ENCODE peak calls at places on chromosomes 11 and 22, in nine cellular contexts. B is heart right ventricle; S is AG04450; N is epithelial cell of prostate; D is CD8-positive, alpha-beta T cell; J is lower lobe of right lung; F is HCT116; M is lung; G is naive thymus-derived CD4-positive, alpha-beta T cell. R is an unnamed sample.
A peak's percentile ranks its signal among the peaks of the same experiment; 100 is the strongest.

GRCh38 chr11:20364412-20364792 is 888 bp downstream of the HTATIP2 start:
- DNase-seq in J (no peak), S (no peak), N (no peak), D (no peak), B (no peak), M (no peak), G (no peak), F (no peak), R (no peak)

GRCh38 chr22:19880786-19881569 is 26.3 kb upstream of the GNB1L start:
- DNase-seq in M (peak; percentile 47), G (no peak), J (peak; percentile 72), D (no peak), N (peak; percentile 26), F (peak; percentile 41), B (no peak), S (peak; percentile 87), R (no peak)

GRCh38 chr22:46742576-46743221 is 4.6 kb upstream of the CERK start:
- DNase-seq in D (no peak), F (no peak), M (no peak), N (no peak), B (no peak), G (no peak), S (no peak), J (no peak), R (no peak)

GRCh38 chr11:130772266-130773227 is 143.7 kb downstream of the SNX19 start:
- DNase-seq in N (peak; percentile 65), F (no peak), D (no peak), M (no peak), G (no peak), B (no peak), S (peak; percentile 92), J (no peak), R (no peak)

GRCh38 chr22:38315801-38316339 is 1.4 kb downstream of the CSNK1E start:
- DNase-seq in G (peak; percentile 42), N (no peak), D (no peak), J (no peak), F (no peak), S (no peak), B (no peak), M (no peak), R (peak; percentile 48)

GRCh38 chr22:27139935-27140493 is 482.6 kb downstream of the MIAT start:
- DNase-seq in D (no peak), J (no peak), B (no peak), F (no peak), S (no peak), M (no peak), G (no peak), N (no peak), R (no peak)

GRCh38 chr11:2525166-2525861 is 80.5 kb downstream of the KCNQ1 start:
- DNase-seq in S (no peak), N (no peak), D (peak; percentile 45), G (no peak), M (no peak), J (peak; percentile 41), F (no peak), B (peak; percentile 13), R (no peak)

GRCh38 chr11:118834428-118835028 is 43.6 kb upstream of the DDX6 start:
- DNase-seq in M (no peak), D (no peak), F (no peak), S (no peak), B (no peak), N (no peak), G (peak; percentile 6), J (no peak), R (no peak)

GRCh38 chr22:20384865-20385264 is 9.1 kb upstream of the ZNF74 start:
- DNase-seq in M (no peak), J (no peak), D (no peak), B (no peak), F (no peak), G (no peak), S (no peak), N (no peak), R (no peak)

GRCh38 chr22:45058622-45058912 is 48.8 kb upstream of the PHF21B start:
- DNase-seq in N (no peak), G (no peak), F (no peak), D (no peak), B (no peak), M (no peak), S (no peak), J (no peak), R (no peak)

GRCh38 chr11:121965330-121965729 is 150.7 kb downstream of the BLID start:
- DNase-seq in J (no peak), S (no peak), G (no peak), D (no peak), N (peak; percentile 5), F (no peak), M (no peak), B (peak; percentile 17), R (no peak)

GRCh38 chr11:21646351-21646750 is 546.5 kb upstream of the ANO5 start:
- DNase-seq in G (no peak), B (no peak), N (no peak), F (no peak), D (no peak), J (no peak), M (no peak), S (no peak), R (no peak)

GRCh38 chr22:45994516-45995404 is 17.8 kb upstream of the WNT7B start:
- DNase-seq in G (peak; percentile 65), D (peak; percentile 92), M (peak; percentile 87), F (no peak), B (peak; percentile 91), J (peak; percentile 87), S (no peak), N (no peak), R (peak; percentile 58)

GRCh38 chr11:108218455-108218854 is 4.0 kb downstream of the NPAT start:
- DNase-seq in S (no peak), B (no peak), M (no peak), D (no peak), N (no peak), J (no peak), F (no peak), G (no peak), R (no peak)

GRCh38 chr22:31451709-31452571 is 37.7 kb downstream of the EIF4ENIF1 start:
- DNase-seq in D (no peak), M (no peak), S (peak; percentile 1), B (no peak), N (no peak), F (peak; percentile 21), J (no peak), G (peak; percentile 21), R (peak; percentile 67)

GRCh38 chr22:17120711-17121234 is 387 bp downstream of the TMEM121B start:
- DNase-seq in G (no peak), M (no peak), D (no peak), N (no peak), B (no peak), J (no peak), S (no peak), F (no peak), R (no peak)

GRCh38 chr22:37777122-37777687 is 30.5 kb upstream of the GCAT start:
- DNase-seq in B (peak; percentile 40), G (no peak), M (peak; percentile 65), J (peak; percentile 60), F (peak; percentile 84), D (no peak), N (peak; percentile 98), S (peak; percentile 55), R (peak; percentile 47)

GRCh38 chr22:48959496-48959895 is 868.2 kb downstream of the BRD1 start:
- DNase-seq in M (no peak), N (no peak), B (no peak), J (no peak), D (peak; percentile 13), S (no peak), G (no peak), F (no peak), R (no peak)

GRCh38 chr11:27447288-27447914 is 25.2 kb downstream of the LGR4 start:
- DNase-seq in B (no peak), D (no peak), S (no peak), F (no peak), J (no peak), G (no peak), M (no peak), N (no peak), R (no peak)

GRCh38 chr11:27455667-27456066 is 16.9 kb downstream of the LGR4 start:
- DNase-seq in F (no peak), B (no peak), J (no peak), D (no peak), N (no peak), S (no peak), M (no peak), G (no peak), R (no peak)

GRCh38 chr11:27452147-27452546 is 20.4 kb downstream of the LGR4 start:
- DNase-seq in N (no peak), S (no peak), D (no peak), M (no peak), G (no peak), F (no peak), J (no peak), B (no peak), R (no peak)

GRCh38 chr11:27453701-27454100 is 18.9 kb downstream of the LGR4 start:
- DNase-seq in S (no peak), D (no peak), M (no peak), F (no peak), J (no peak), G (no peak), N (no peak), B (no peak), R (no peak)

GRCh38 chr11:27451528-27451927 is 21.1 kb downstream of the LGR4 start:
- DNase-seq in S (no peak), N (no peak), F (no peak), G (no peak), B (no peak), M (no peak), D (no peak), J (no peak), R (no peak)
- H3K27ac ChIP-seq in S (no peak overlapping the region), N (peak overlapping the region; percentile 14), F (no peak overlapping the region), G (no peak overlapping the region), B (no peak overlapping the region), M (no peak overlapping the region), D (no peak overlapping the region), J (no peak overlapping the region), R (no peak overlapping the region)

GRCh38 chr11:103893366-103893765 is 143.1 kb upstream of the DDI1 start:
- DNase-seq in N (no peak), D (no peak), M (no peak), F (no peak), J (no peak), G (no peak), S (no peak), B (no peak), R (no peak)
- H3K27ac ChIP-seq in N (no peak overlapping the region), D (no peak overlapping the region), M (no peak overlapping the region), F (no peak overlapping the region), J (no peak overlapping the region), G (no peak overlapping the region), S (no peak overlapping the region), B (no peak overlapping the region), R (no peak overlapping the region)

GRCh38 chr11:67268036-67268683 is 1.9 kb downstream of the GRK2 start:
- DNase-seq in J (peak; percentile 65), B (peak; percentile 28), S (no peak), F (no peak), M (no peak), D (peak; percentile 79), G (peak; percentile 61), N (no peak), R (peak; percentile 92)
- H3K27ac ChIP-seq in J (peak overlapping the region; percentile 93), B (peak overlapping the region; percentile 98), S (no peak overlapping the region), F (peak overlapping the region; percentile 84), M (peak overlapping the region; percentile 83), D (peak overlapping the region; percentile 58), G (peak overlapping the region; percentile 93), N (peak overlapping the region; percentile 66), R (peak overlapping the region; percentile 98)

DNA sequence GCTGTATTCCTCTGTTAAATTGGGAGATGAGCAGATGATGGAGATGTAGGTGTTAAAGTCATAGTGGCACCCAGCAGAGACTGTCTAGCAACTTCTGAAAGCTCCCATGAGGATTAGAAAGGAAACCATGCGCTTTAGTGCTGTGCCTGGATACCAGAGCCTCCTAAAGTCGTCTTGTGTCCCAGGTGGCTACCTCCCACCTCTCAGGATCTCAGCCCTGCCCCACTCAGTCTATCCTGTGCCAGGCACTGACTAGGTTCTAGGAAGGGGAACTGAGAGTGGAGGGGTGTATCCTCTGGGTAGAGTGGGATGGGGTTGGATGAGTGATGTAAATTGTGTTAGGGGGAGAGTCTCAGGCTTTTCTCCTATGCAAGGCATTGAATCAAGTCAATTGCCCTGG is 60.2 kb downstream of the KIAA1671 start:
- DNase-seq in F (no peak), M (no peak), J (no peak), D (no peak), N (no peak), G (no peak), B (no peak), S (no peak), R (no peak)
- H3K27ac ChIP-seq in F (no peak overlapping the region), M (peak overlapping the region; percentile 86), J (peak overlapping the region; percentile 59), D (no peak overlapping the region), N (no peak overlapping the region), G (no peak overlapping the region), B (peak overlapping the region; percentile 31), S (no peak overlapping the region), R (no peak overlapping the region)